ENCODE peak calls at places on chromosomes 13 and 19, in six cellular contexts. X, N, I, J, C and T are unnamed samples.

GRCh38 chr13:113552079-113552478 is 32.5 kb upstream of the TFDP1 start:
- DNase-seq in I (no peak), J (peak), X (no peak), N (no peak), C (no peak), T (no peak)

GRCh38 chr13:43390101-43390500 is 366.7 kb downstream of the DNAJC15 start:
- DNase-seq in J (no peak), N (no peak), X (peak), C (no peak), I (no peak), T (peak)

GRCh38 chr19:45834970-45835369 is 19.9 kb upstream of the RSPH6A start:
- DNase-seq in I (no peak), X (no peak), N (no peak), J (peak), C (no peak), T (no peak)

GRCh38 chr13:65336916-65337315 is 1893.2 kb downstream of the PCDH9 start:
- DNase-seq in N (no peak), X (peak), C (peak), J (no peak), I (no peak), T (peak)

GRCh38 chr19:52991484-52991883 is 22.2 kb upstream of the ERVV-1 start:
- DNase-seq in J (no peak), I (no peak), X (no peak), N (no peak), C (peak), T (peak)

GRCh38 chr19:17933414-17934129 is 757 bp downstream of the CCDC124 start:
- DNase-seq in C (peak), X (no peak), I (no peak), J (no peak), N (no peak), T (peak)

GRCh38 chr13:83877901-83878300 is 4.4 kb downstream of the SLITRK1 start:
- DNase-seq in X (no peak), N (no peak), C (no peak), J (no peak), I (no peak), T (no peak)

GRCh38 chr13:48739346-48740037 is 85.8 kb downstream of the CYSLTR2 start:
- DNase-seq in I (no peak), N (no peak), J (no peak), X (no peak), C (peak), T (peak)

GRCh38 chr13:46171223-46171622 is 10.8 kb downstream of the LCP1 start:
- DNase-seq in J (no peak), I (no peak), C (no peak), X (no peak), N (no peak), T (no peak)

GRCh38 chr13:72839831-72840426 is 58.0 kb downstream of the PIBF1 start:
- DNase-seq in I (peak), C (peak), N (peak), X (peak), J (no peak), T (peak)

GRCh38 chr19:37953576-37954303 is 46.7 kb downstream of the SIPA1L3 start:
- DNase-seq in J (no peak), N (no peak), X (no peak), C (no peak), I (no peak), T (no peak)

GRCh38 chr19:3129112-3129511 is 6.7 kb upstream of the GNA15 start:
- DNase-seq in J (no peak), I (no peak), X (peak), N (peak), C (peak), T (peak)

GRCh38 chr13:41403983-41404382 is 53.4 kb upstream of the RGCC start:
- DNase-seq in C (no peak), J (no peak), N (no peak), X (no peak), I (no peak), T (no peak)

GRCh38 chr19:30710721-30711120 is 338.5 kb downstream of the ZNF536 start:
- DNase-seq in J (peak), N (no peak), C (no peak), I (no peak), X (no peak), T (no peak)

GRCh38 chr13:95301947-95302386 is 716 bp upstream of the ABCC4 start:
- DNase-seq in J (no peak), X (no peak), N (no peak), C (peak), I (no peak), T (no peak)

GRCh38 chr19:6774821-6775707 is 2.6 kb downstream of the VAV1 start:
- DNase-seq in I (no peak), N (no peak), C (peak), J (no peak), X (no peak), T (no peak)

GRCh38 chr13:98869408-98870090 is 108.3 kb downstream of the DOCK9 start:
- DNase-seq in J (no peak), C (peak), N (no peak), I (no peak), X (no peak), T (no peak)

GRCh38 chr13:105598551-105598950 is 936.9 kb downstream of the EFNB2 start:
- DNase-seq in I (no peak), X (no peak), C (peak), J (no peak), N (no peak), T (peak)

GRCh38 chr19:14112809-14113385 is 4.7 kb downstream of the PRKACA start:
- DNase-seq in I (no peak), C (no peak), N (no peak), X (no peak), J (no peak), T (no peak)